ENCODE peak calls at places on chromosomes 11 and 22, in nine cellular contexts. W is thoracic aorta, Q is kidney, E is tibial artery, F is upper lobe of right lung, R is lower lobe of right lung, M is foreskin fibroblast, K is H9, Y is endothelial cell. N is an unnamed sample.

GRCh38 chr11:63592975-63593395 is 21.2 kb downstream of the PLAAT3 start:
- DNase-seq in W (no peak), Q (no peak), E (no peak), F (no peak), R (no peak), M (no peak), K (no peak), Y (no peak), N (no peak)

GRCh38 chr11:60756307-60757032 is at the start of gene MS4A15:
- DNase-seq in W (no peak), Q (no peak), E (no peak), F (no peak), R (no peak), M (no peak), K (peak), Y (peak), N (no peak)

GRCh38 chr11:8777907-8778767 is 95.5 kb downstream of the RPL27A start:
- DNase-seq in W (peak), Q (no peak), E (peak), F (no peak), R (no peak), M (peak), K (no peak), Y (no peak), N (no peak)

GRCh38 chr22:42316988-42317387 is 46.5 kb upstream of the TCF20 start:
- DNase-seq in W (no peak), Q (no peak), E (no peak), F (peak), R (no peak), M (peak), K (no peak), Y (no peak), N (no peak)

GRCh38 chr22:41831828-41832552 is 915 bp upstream of the SREBF2 start:
- DNase-seq in W (no peak), Q (no peak), E (no peak), F (no peak), R (no peak), M (no peak), K (no peak), Y (no peak), N (no peak)

GRCh38 chr11:112584674-112585073 is 324.0 kb upstream of the PLET1 start:
- DNase-seq in W (no peak), Q (no peak), E (no peak), F (no peak), R (no peak), M (no peak), K (peak), Y (peak), N (no peak)

GRCh38 chr22:43315687-43316217 is 27.4 kb downstream of the SCUBE1 start:
- DNase-seq in W (no peak), Q (no peak), E (no peak), F (no peak), R (no peak), M (no peak), K (no peak), Y (no peak), N (no peak)

GRCh38 chr22:29426476-29426875 is 11.9 kb upstream of the RFPL1 start:
- DNase-seq in W (no peak), Q (no peak), E (no peak), F (no peak), R (no peak), M (no peak), K (no peak), Y (no peak), N (no peak)

GRCh38 chr11:76655466-76656086 is 15.0 kb downstream of the LRRC32 start:
- DNase-seq in W (no peak), Q (peak), E (no peak), F (no peak), R (no peak), M (no peak), K (peak), Y (no peak), N (peak)

GRCh38 chr11:31940396-31941037 is 129.4 kb upstream of the PAX6 start:
- DNase-seq in W (no peak), Q (no peak), E (no peak), F (no peak), R (no peak), M (no peak), K (no peak), Y (no peak), N (no peak)

GRCh38 chr11:101456812-101457211 is 127.0 kb downstream of the TRPC6 start:
- DNase-seq in W (no peak), Q (no peak), E (no peak), F (no peak), R (no peak), M (no peak), K (no peak), Y (no peak), N (no peak)

GRCh38 chr22:30821863-30822215 is 127.2 kb downstream of the OSBP2 start:
- DNase-seq in W (no peak), Q (no peak), E (no peak), F (no peak), R (no peak), M (no peak), K (no peak), Y (no peak), N (no peak)

GRCh38 chr11:9315078-9315688 is 790 bp upstream of the TMEM41B start:
- DNase-seq in W (no peak), Q (no peak), E (no peak), F (no peak), R (peak), M (no peak), K (no peak), Y (peak), N (no peak)

GRCh38 chr11:131685906-131686305 is 315.5 kb downstream of the NTM start:
- DNase-seq in W (no peak), Q (no peak), E (no peak), F (no peak), R (no peak), M (no peak), K (no peak), Y (no peak), N (no peak)

GRCh38 chr22:27224485-27225364 is 567.3 kb downstream of the MIAT start:
- DNase-seq in W (no peak), Q (no peak), E (no peak), F (no peak), R (no peak), M (no peak), K (no peak), Y (no peak), N (no peak)

GRCh38 chr22:40401532-40401931 is 31.1 kb downstream of the SGSM3 start:
- DNase-seq in W (no peak), Q (no peak), E (no peak), F (no peak), R (peak), M (no peak), K (no peak), Y (no peak), N (no peak)

GRCh38 chr11:45771194-45771941 is 33.6 kb upstream of the SLC35C1 start:
- DNase-seq in W (no peak), Q (peak), E (peak), F (peak), R (peak), M (no peak), K (peak), Y (peak), N (peak)

GRCh38 chr11:113668255-113668654 is 37.9 kb downstream of the TMPRSS5 start:
- DNase-seq in W (no peak), Q (no peak), E (no peak), F (no peak), R (no peak), M (no peak), K (no peak), Y (no peak), N (no peak)

GRCh38 chr11:35850191-35850590 is 93.7 kb upstream of the LDLRAD3 start:
- DNase-seq in W (no peak), Q (no peak), E (no peak), F (no peak), R (no peak), M (no peak), K (no peak), Y (no peak), N (no peak)

DNA sequence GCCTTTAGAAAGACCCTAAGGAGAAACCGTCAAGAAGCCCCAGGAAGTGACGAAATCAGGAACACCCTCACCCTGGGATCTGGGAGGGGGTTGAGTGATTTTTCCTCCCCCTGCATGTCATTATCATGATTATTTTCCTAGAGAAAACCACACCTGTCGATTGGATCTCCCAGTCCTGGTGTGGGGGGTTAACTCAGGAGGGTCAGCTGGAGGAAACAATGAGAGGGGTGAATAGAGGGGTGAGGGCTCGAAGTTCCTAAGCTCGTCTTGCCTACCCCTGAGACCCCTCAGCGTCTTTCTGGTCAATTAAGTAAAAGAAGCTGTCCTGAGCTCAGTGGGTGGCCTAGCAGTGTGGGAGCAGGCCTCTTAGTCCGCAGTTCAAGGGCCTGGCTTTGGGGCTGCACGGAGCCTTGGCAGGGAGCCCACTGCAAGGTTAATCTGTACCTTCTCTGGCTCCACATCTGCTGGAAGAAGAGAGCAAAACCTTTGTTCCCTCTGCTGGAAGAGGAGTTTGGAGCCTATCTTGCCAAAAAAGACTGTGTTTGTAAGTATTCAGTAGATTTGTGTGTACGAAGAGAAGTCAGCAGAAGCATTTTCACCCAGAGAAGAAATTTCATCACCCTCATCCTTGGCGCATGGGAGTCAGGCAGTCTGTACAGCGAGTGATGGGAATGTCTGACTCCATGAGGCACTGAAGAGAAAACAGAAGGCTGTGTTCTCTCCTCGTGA is 34.2 kb upstream of the FTH1 start:
- DNase-seq in W (no peak), Q (no peak), E (no peak), F (peak), R (no peak), M (no peak), K (no peak), Y (no peak), N (no peak)
- TF ChIP-seq CTCF in W (no peak), Q (no peak), E (no peak), F (no peak), R (no peak), M (no peak), K (no peak), Y (no peak), N (no peak)

DNA sequence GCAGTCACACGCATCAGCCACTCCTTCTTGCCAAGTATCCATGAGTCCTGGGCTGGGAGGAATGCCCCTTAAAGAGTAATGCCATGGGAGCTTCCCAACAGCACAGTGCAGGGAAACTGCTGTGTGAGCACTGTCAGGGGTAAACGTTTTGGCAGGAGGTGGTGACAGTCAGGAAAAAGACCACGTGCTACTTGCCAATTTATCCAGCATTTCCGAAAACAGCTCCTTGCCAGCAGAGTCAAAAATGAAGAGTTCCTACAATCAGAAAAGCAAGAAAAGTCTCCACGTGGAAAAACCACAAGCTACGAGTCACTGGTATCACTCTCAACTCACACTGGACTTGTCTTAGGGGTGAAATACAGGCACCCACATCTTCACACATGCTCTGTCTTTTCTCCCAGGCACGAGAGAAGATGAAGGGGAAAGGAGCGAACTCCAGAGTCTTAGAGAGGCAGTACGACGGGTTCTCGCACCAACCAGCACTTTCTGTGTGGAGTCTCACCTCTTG is 9.9 kb downstream of the IFT27 start:
- DNase-seq in W (no peak), Q (peak), E (no peak), F (no peak), R (no peak), M (no peak), K (no peak), Y (no peak), N (peak)
- TF ChIP-seq CTCF in W (no peak), Q (no peak), E (no peak), F (no peak), R (no peak), M (no peak), K (no peak), Y (no peak), N (no peak)

GRCh38 chr11:119389611-119390254 is 8.2 kb upstream of the USP2 start:
- DNase-seq in W (no peak), Q (no peak), E (no peak), F (no peak), R (no peak), M (no peak), K (peak), Y (peak), N (no peak)
- TF ChIP-seq CTCF in W (no peak), Q (no peak), E (no peak), F (peak), R (peak), M (peak), K (peak), Y (peak), N (peak)

DNA sequence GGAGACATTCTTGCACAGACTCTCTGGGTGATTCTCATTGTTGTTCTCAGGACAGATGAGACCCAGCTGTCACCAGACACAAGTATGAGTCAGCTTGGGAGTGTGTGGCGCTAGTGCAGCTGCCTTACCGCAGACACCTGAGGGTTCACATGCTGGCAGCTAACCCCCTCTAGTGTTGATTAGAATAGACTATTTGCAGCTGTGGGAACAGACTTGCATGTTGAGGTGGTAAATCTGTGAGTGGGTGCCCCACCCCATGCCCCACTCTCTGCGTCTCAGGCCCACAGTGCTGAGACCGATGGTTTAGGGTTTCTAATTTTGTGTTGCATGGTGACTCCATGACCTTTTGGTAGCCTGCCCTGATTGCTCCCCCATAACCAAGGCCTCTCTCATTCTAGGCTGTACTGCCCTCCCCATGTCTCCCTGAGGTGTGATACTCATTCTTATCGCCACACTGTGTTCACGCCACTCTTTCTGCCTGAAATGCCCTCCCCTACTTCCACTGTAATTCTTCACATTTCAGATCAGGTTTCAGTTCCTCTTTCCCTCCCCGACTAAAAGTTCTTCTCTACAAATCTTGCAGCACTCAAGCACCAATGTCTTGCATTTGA is 73.7 kb upstream of the KIRREL3 start:
- DNase-seq in W (no peak), Q (no peak), E (no peak), F (no peak), R (no peak), M (peak), K (peak), Y (peak), N (no peak)
- TF ChIP-seq CTCF in W (no peak), Q (no peak), E (no peak), F (no peak), R (no peak), M (peak), K (peak), Y (no peak), N (peak)

DNA sequence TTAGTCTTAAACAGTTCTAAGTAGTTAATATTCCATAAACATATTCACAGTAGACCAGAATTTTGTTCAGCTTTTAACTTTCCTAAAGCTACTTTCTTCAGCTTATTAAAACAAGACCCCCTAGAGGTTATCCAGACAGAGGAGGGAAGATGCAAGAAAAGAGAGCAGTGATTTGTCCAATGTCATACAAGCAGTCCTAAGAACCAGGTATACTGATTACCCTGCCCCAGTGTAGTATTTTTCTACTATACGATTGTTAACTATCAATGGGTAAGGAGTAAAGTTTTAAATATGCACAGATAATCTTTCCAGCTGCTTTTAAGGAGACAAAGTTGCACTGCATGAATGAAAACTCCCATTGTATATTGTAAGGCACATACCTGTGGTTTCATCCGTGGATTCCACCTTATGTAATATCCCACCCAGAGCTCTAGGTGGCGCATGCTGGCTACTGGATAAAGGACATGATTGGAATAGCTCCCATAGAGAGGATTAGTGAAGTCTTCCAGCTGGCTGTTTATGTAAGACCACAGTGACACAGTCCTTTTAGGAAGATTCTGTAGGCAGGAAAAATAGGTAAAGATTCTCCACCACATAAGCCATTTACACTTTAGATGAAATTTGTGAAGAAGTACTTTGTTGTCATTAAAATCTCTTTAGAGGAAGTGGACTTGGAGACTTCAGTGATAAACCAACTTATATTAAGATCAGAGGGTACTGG is 45.6 kb downstream of the CEP57 start:
- DNase-seq in W (peak), Q (no peak), E (peak), F (no peak), R (peak), M (peak), K (peak), Y (peak), N (no peak)
- TF ChIP-seq CTCF in W (peak), Q (peak), E (peak), F (peak), R (peak), M (peak), K (peak), Y (peak), N (peak)

GRCh38 chr11:55726715-55727324 is 46.4 kb upstream of the OR5D13 start:
- DNase-seq in W (no peak), Q (no peak), E (no peak), F (no peak), R (no peak), M (no peak), K (no peak), Y (no peak), N (no peak)
- TF ChIP-seq CTCF in W (no peak), Q (no peak), E (no peak), F (no peak), R (no peak), M (no peak), K (peak), Y (peak), N (no peak)

DNA sequence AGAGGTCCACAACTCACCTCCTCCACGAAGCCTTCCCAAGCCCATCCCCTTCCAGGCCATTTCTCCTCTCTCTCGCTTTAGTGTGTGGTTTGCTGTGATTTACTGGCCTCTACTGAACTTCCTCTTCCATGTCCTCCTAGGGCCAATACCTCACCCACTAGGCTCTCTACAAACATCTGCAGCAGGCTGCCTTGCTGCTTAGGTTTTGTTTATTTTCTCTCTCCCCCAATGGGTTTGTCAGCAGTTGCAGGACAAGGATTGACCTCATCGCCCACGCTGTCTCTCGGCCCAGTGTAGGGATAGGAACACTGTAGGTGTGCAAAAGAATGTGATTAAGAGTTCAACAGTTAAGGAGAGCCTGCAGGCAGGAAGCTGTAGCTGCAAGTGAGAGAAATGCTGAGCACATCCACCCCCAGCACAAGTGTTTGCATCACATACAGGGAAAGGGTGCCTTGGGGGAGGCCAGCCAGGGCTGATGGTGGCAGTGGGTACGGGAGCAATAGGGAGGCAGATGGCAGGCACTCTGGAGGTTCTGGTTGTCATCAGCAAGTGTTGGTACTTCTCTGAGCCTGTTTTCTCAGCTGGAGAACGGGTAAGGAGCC is 1.4 kb downstream of the PC start:
- DNase-seq in W (no peak), Q (no peak), E (no peak), F (peak), R (peak), M (peak), K (peak), Y (no peak), N (no peak)
- TF ChIP-seq CTCF in W (no peak), Q (no peak), E (no peak), F (no peak), R (no peak), M (peak), K (peak), Y (no peak), N (peak)

GRCh38 chr11:57426754-57427691 is at the start of gene SLC43A3:
- DNase-seq in W (no peak), Q (peak), E (peak), F (peak), R (peak), M (peak), K (peak), Y (peak), N (no peak)
- TF ChIP-seq CTCF in W (no peak), Q (no peak), E (no peak), F (no peak), R (no peak), M (no peak), K (peak), Y (no peak), N (no peak)

GRCh38 chr11:58495906-58496305 is 12.0 kb downstream of the OR5B21 start:
- DNase-seq in W (no peak), Q (no peak), E (no peak), F (no peak), R (no peak), M (no peak), K (no peak), Y (no peak), N (no peak)
- TF ChIP-seq CTCF in W (no peak), Q (no peak), E (no peak), F (no peak), R (no peak), M (no peak), K (no peak), Y (no peak), N (peak)

GRCh38 chr11:125073616-125074483 is 10.7 kb downstream of the SLC37A2 start:
- DNase-seq in W (no peak), Q (no peak), E (no peak), F (peak), R (no peak), M (no peak), K (no peak), Y (no peak), N (peak)
- TF ChIP-seq CTCF in W (no peak), Q (no peak), E (no peak), F (no peak), R (no peak), M (no peak), K (no peak), Y (no peak), N (no peak)

N was measured in chondrocyte.